ENCODE peak calls at places on chromosomes 6 and 20, in seven cellular contexts. V, S, L, G, D, E and M are unnamed samples.

GRCh38 chr20:47792021-47792618 is 6.8 kb upstream of the SULF2 start:
- DNase-seq in V (no peak), S (peak; percentile 84), L (no peak), G (no peak), D (peak; percentile 65), E (no peak), M (peak; percentile 98)

GRCh38 chr6:114342086-114342825 is 567 bp downstream of the HS3ST5 start:
- DNase-seq in V (peak; percentile 40), S (no peak), L (no peak), G (peak; percentile 46), D (peak; percentile 69), E (no peak), M (peak; percentile 30)

GRCh38 chr20:58870293-58871014 is 17.9 kb downstream of the GNAS start:
- DNase-seq in V (peak; percentile 74), S (peak; percentile 47), L (peak; percentile 73), G (peak; percentile 77), D (peak; percentile 78), E (no peak), M (peak; percentile 57)

GRCh38 chr6:99297415-99297814 is 52.1 kb downstream of the FAXC start:
- DNase-seq in V (no peak), S (no peak), L (no peak), G (peak; percentile 34), D (peak; percentile 44), E (no peak), M (no peak)

GRCh38 chr6:40887904-40888303 is 151.1 kb downstream of the UNC5CL start:
- DNase-seq in V (no peak), S (no peak), L (no peak), G (no peak), D (no peak), E (no peak), M (no peak)

GRCh38 chr6:89956182-89956581 is 61.9 kb downstream of the GJA10 start:
- DNase-seq in V (no peak), S (no peak), L (no peak), G (no peak), D (no peak), E (no peak), M (no peak)

GRCh38 chr6:145898376-145898775 is 65.8 kb downstream of the SHPRH start:
- DNase-seq in V (no peak), S (peak; percentile 45), L (peak; percentile 50), G (no peak), D (no peak), E (no peak), M (no peak)

GRCh38 chr6:160519603-160520042 is 144.5 kb downstream of the LPA start:
- DNase-seq in V (no peak), S (no peak), L (peak; percentile 42), G (no peak), D (no peak), E (no peak), M (no peak)

GRCh38 chr20:8862092-8862491 is 206.8 kb upstream of the PLCB4 start:
- DNase-seq in V (no peak), S (no peak), L (no peak), G (no peak), D (no peak), E (no peak), M (no peak)

GRCh38 chr20:7858851-7859250 is 81.4 kb downstream of the HAO1 start:
- DNase-seq in V (no peak), S (no peak), L (no peak), G (no peak), D (no peak), E (no peak), M (peak; percentile 17)

GRCh38 chr6:11363881-11364576 is 131.6 kb upstream of the NEDD9 start:
- DNase-seq in V (no peak), S (no peak), L (peak; percentile 60), G (no peak), D (no peak), E (no peak), M (peak; percentile 45)

GRCh38 chr6:50602191-50602810 is 111.0 kb upstream of the TFAP2D start:
- DNase-seq in V (peak; percentile 50), S (peak; percentile 21), L (no peak), G (no peak), D (peak; percentile 46), E (no peak), M (peak; percentile 26)

GRCh38 chr20:39876974-39877615 is 811.9 kb downstream of the MAFB start:
- DNase-seq in V (no peak), S (no peak), L (no peak), G (no peak), D (no peak), E (no peak), M (no peak)

GRCh38 chr6:118284736-118285360 is 263.2 kb upstream of the PLN start:
- DNase-seq in V (no peak), S (peak; percentile 52), L (no peak), G (no peak), D (no peak), E (no peak), M (peak; percentile 46)

GRCh38 chr6:144847906-144848305 is 562.8 kb downstream of the UTRN start:
- DNase-seq in V (no peak), S (no peak), L (no peak), G (no peak), D (peak; percentile 75), E (no peak), M (no peak)

GRCh38 chr6:119978274-119978889 is 628.8 kb upstream of the MAN1A1 start:
- DNase-seq in V (no peak), S (peak; percentile 26), L (no peak), G (no peak), D (peak; percentile 23), E (no peak), M (peak; percentile 40)

GRCh38 chr20:45969712-45970634 is 2.0 kb downstream of the ZNF335 start:
- DNase-seq in V (peak; percentile 45), S (peak; percentile 64), L (no peak), G (peak; percentile 53), D (peak; percentile 87), E (no peak), M (peak; percentile 74)

GRCh38 chr20:59010995-59011873 is 4.2 kb upstream of the CTSZ start:
- DNase-seq in V (no peak), S (peak; percentile 71), L (peak; percentile 42), G (no peak), D (peak; percentile 83), E (no peak), M (peak; percentile 83)

GRCh38 chr20:46438156-46438750 is 31.8 kb upstream of the ELMO2 start:
- DNase-seq in V (peak; percentile 15), S (peak; percentile 32), L (no peak), G (no peak), D (peak; percentile 56), E (peak; percentile 3), M (peak; percentile 34)

GRCh38 chr20:25541676-25542075 is 43.7 kb downstream of the NINL start:
- DNase-seq in V (no peak), S (no peak), L (no peak), G (no peak), D (no peak), E (no peak), M (peak; percentile 51)

GRCh38 chr6:90676516-90676915 is 89.6 kb upstream of the MAP3K7 start:
- DNase-seq in V (no peak), S (no peak), L (no peak), G (peak; percentile 90), D (peak; percentile 99), E (peak; percentile 74), M (no peak)

GRCh38 chr6:165714907-165715306 is 51.9 kb upstream of the PDE10A start:
- DNase-seq in V (no peak), S (no peak), L (no peak), G (no peak), D (no peak), E (no peak), M (no peak)

GRCh38 chr6:30100585-30101422 is 12.1 kb downstream of the TRIM31 start:
- DNase-seq in V (no peak), S (no peak), L (no peak), G (peak; percentile 61), D (peak; percentile 29), E (no peak), M (no peak)

GRCh38 chr6:84026721-84027164 is 6.8 kb upstream of the MRAP2 start:
- DNase-seq in V (no peak), S (no peak), L (no peak), G (no peak), D (no peak), E (no peak), M (no peak)

GRCh38 chr20:34525709-34526416 is 9.6 kb downstream of the DYNLRB1 start:
- DNase-seq in V (no peak), S (peak; percentile 100), L (peak; percentile 86), G (no peak), D (peak; percentile 51), E (no peak), M (peak; percentile 98)

GRCh38 chr6:95518630-95519227 is 58.6 kb upstream of the MANEA start:
- DNase-seq in V (no peak), S (no peak), L (no peak), G (no peak), D (no peak), E (no peak), M (no peak)
- H4K8ac ChIP-seq in V (peak overlapping the region; percentile 96), S (no peak overlapping the region), L (no peak overlapping the region), G (no peak overlapping the region), D (no peak overlapping the region), E (no peak overlapping the region), M (no peak overlapping the region)

GRCh38 chr6:130148181-130148580 is 74.6 kb downstream of the SAMD3 start:
- DNase-seq in V (no peak), S (no peak), L (no peak), G (no peak), D (peak; percentile 23), E (no peak), M (no peak)
- H4K8ac ChIP-seq in V (no peak overlapping the region), S (no peak overlapping the region), L (no peak overlapping the region), G (no peak overlapping the region), D (no peak overlapping the region), E (no peak overlapping the region), M (no peak overlapping the region)

GRCh38 chr6:26336355-26337198 is 28.4 kb upstream of the BTN3A2 start:
- DNase-seq in V (no peak), S (peak; percentile 74), L (no peak), G (no peak), D (peak; percentile 80), E (no peak), M (peak; percentile 62)

GRCh38 chr6:26342106-26342999 is 22.6 kb upstream of the BTN3A2 start:
- DNase-seq in V (no peak), S (peak; percentile 55), L (peak; percentile 27), G (peak; percentile 56), D (peak; percentile 91), E (no peak), M (peak; percentile 53)

GRCh38 chr6:26340066-26340465 is 24.9 kb upstream of the BTN3A2 start:
- DNase-seq in V (no peak), S (no peak), L (no peak), G (no peak), D (no peak), E (no peak), M (no peak)

GRCh38 chr6:26338810-26339209 is 26.2 kb upstream of the BTN3A2 start:
- DNase-seq in V (no peak), S (no peak), L (no peak), G (no peak), D (no peak), E (no peak), M (no peak)

DNA sequence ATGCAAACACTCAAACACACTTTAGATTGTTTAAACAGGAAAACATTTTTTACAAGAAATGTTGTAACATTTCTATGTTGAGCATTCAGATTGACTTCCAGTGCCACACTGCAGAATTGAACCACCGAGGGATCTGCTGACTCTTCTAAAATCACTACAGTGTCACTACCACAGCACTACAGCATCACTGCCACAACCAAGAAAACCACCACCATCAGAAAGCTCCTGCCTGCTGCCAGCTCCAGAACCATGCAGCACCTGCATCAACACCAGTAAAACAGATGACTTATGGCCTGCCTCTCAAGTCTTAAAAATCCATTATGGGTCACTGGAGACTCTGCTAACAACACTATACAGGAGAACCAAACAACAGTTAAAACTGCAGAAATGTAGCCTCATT is 25.4 kb upstream of the BTN3A2 start:
- DNase-seq in V (no peak), S (no peak), L (no peak), G (no peak), D (no peak), E (no peak), M (no peak)
- H4K8ac ChIP-seq in V (no peak overlapping the region), S (no peak overlapping the region), L (no peak overlapping the region), G (no peak overlapping the region), D (no peak overlapping the region), E (no peak overlapping the region), M (no peak overlapping the region)

GRCh38 chr20:24502184-24502583 is 32.8 kb downstream of the SYNDIG1 start:
- DNase-seq in V (no peak), S (peak; percentile 59), L (no peak), G (peak; percentile 10), D (no peak), E (no peak), M (peak; percentile 16)
- H4K8ac ChIP-seq in V (no peak overlapping the region), S (no peak overlapping the region), L (no peak overlapping the region), G (no peak overlapping the region), D (no peak overlapping the region), E (no peak overlapping the region), M (no peak overlapping the region)